ENCODE peak calls at places on chromosomes 5 and 9, in ten cellular contexts. C is A549, F is type B pancreatic cell, J is dorsolateral prefrontal cortex, B is DND-41, N is natural killer cell, T is BJ, L is stomach, H is AG10803, R is HFFc6. Y is an unnamed sample.

GRCh38 chr9:112010537-112010936 is 113.9 kb downstream of the UGCG start:
- DNase-seq in T (no peak), B (no peak), H (no peak), N (no peak), R (no peak), L (no peak), C (no peak), J (no peak), F (no peak), Y (no peak)

GRCh38 chr9:31674264-31674663 is 710.2 kb upstream of the ACO1 start:
- DNase-seq in T (no peak), B (no peak), R (no peak), N (no peak), L (no peak), C (no peak), J (no peak), F (no peak), H (no peak), Y (peak)

GRCh38 chr5:171207256-171207866 is 101.7 kb upstream of the TLX3 start:
- DNase-seq in C (peak), T (peak), R (peak), L (no peak), F (no peak), J (no peak), N (no peak), B (peak), H (peak), Y (peak)

GRCh38 chr9:113996531-113997001 is 81.5 kb downstream of the AMBP start:
- DNase-seq in R (no peak), H (no peak), N (no peak), T (no peak), L (peak), B (no peak), J (no peak), C (no peak), F (no peak), Y (no peak)

GRCh38 chr5:33612386-33612785 is 171.6 kb downstream of the TARS1 start:
- DNase-seq in L (no peak), T (peak), R (peak), N (no peak), J (no peak), B (no peak), H (peak), C (no peak), F (no peak), Y (peak)

GRCh38 chr5:61306531-61307195 is 25.4 kb upstream of the ZSWIM6 start:
- DNase-seq in H (peak), B (no peak), L (no peak), N (no peak), C (no peak), T (no peak), J (no peak), R (peak), F (no peak), Y (peak)

GRCh38 chr9:87071473-87071872 is 124.2 kb upstream of the GAS1 start:
- DNase-seq in B (no peak), R (no peak), H (peak), F (no peak), C (no peak), N (no peak), T (no peak), L (no peak), J (no peak), Y (no peak)

GRCh38 chr5:21680196-21680595 is 1172.9 kb downstream of the CDH12 start:
- DNase-seq in L (no peak), T (peak), C (no peak), R (no peak), J (no peak), N (no peak), F (no peak), B (no peak), H (peak), Y (peak)

GRCh38 chr5:119355636-119356383 is at the start of gene TNFAIP8:
- DNase-seq in H (peak), F (no peak), B (no peak), J (peak), L (peak), C (no peak), T (no peak), R (peak), N (peak), Y (peak)

GRCh38 chr9:71685394-71685793 is 82.9 kb downstream of the CEMIP2 start:
- DNase-seq in J (no peak), L (no peak), F (no peak), H (no peak), N (no peak), C (no peak), R (no peak), B (peak), T (no peak), Y (no peak)

GRCh38 chr5:17890501-17890900 is 256.2 kb downstream of the TAF11L14 start:
- DNase-seq in H (no peak), C (no peak), F (no peak), T (no peak), L (no peak), R (no peak), B (no peak), N (no peak), J (no peak), Y (no peak)

GRCh38 chr5:10913181-10913810 is 152.3 kb upstream of the DAP start:
- DNase-seq in H (no peak), B (no peak), L (no peak), R (no peak), T (no peak), C (no peak), J (no peak), N (no peak), F (no peak), Y (no peak)

GRCh38 chr9:22970434-22970975 is 523.9 kb downstream of the DMRTA1 start:
- DNase-seq in T (no peak), C (no peak), H (no peak), R (no peak), J (no peak), B (no peak), L (no peak), F (no peak), N (no peak), Y (no peak)

GRCh38 chr5:56588636-56589485 is 226.5 kb upstream of the MAP3K1 start:
- DNase-seq in N (peak), C (no peak), R (no peak), J (no peak), B (no peak), L (peak), F (no peak), H (no peak), T (no peak), Y (no peak)

GRCh38 chr5:178120661-178121357 is 7.5 kb downstream of the N4BP3 start:
- DNase-seq in L (peak), N (peak), H (peak), B (peak), C (peak), T (no peak), R (peak), J (peak), F (no peak), Y (peak)

GRCh38 chr5:166341708-166342329 is 1949.6 kb upstream of the WWC1 start:
- DNase-seq in R (no peak), B (no peak), C (no peak), F (no peak), T (no peak), L (no peak), J (no peak), N (no peak), H (no peak), Y (no peak)
- TF ChIP-seq CTCF in R (peak), B (peak), C (no peak), F (peak), T (peak), L (no peak), J (no peak), N (no peak), H (no peak), Y (no peak)

GRCh38 chr5:97986069-97986468 is 787.4 kb upstream of the RGMB start:
- DNase-seq in L (no peak), T (peak), N (no peak), C (no peak), F (no peak), R (peak), B (no peak), J (no peak), H (peak), Y (peak)

DNA sequence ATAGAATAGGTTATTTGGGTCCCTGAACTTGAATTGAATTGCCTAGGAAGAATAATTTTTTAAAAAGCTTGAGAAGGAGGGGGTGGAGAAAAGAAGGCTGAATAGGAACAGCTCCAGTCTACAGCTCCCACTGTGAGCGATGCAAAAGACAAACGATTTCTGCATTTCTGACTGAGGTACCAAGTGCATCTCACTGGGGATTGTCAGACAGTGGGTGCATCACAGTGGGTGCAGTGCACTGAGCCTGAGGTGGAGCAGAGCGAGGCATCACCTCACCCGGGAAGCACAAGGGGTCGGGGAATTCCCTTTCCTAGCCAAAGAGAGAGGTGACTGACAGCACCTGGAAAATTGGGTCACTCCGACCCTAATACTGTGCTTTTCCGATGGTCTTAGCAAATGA is 782.2 kb upstream of the RGMB start:
- DNase-seq in N (no peak), J (no peak), L (no peak), H (no peak), C (no peak), R (no peak), B (no peak), T (no peak), F (no peak), Y (no peak)
- TF ChIP-seq CTCF in N (no peak), J (no peak), L (no peak), H (no peak), C (no peak), R (no peak), B (no peak), T (no peak), F (no peak), Y (no peak)

GRCh38 chr5:112366987-112367386 is 52.1 kb downstream of the EPB41L4A start:
- DNase-seq in C (peak), J (no peak), T (no peak), N (no peak), B (no peak), H (no peak), F (no peak), R (no peak), L (no peak), Y (no peak)
- TF ChIP-seq CTCF in C (no peak), J (no peak), T (peak), N (no peak), B (peak), H (peak), F (peak), R (peak), L (no peak), Y (peak)

GRCh38 chr9:124308606-124309310 is 51.0 kb downstream of the NEK6 start:
- DNase-seq in J (no peak), C (no peak), F (no peak), T (no peak), R (no peak), N (no peak), B (no peak), L (no peak), H (no peak), Y (no peak)

GRCh38 chr9:124309665-124310064 is 51.9 kb downstream of the NEK6 start:
- DNase-seq in T (peak), N (no peak), L (no peak), J (no peak), B (no peak), F (no peak), H (peak), R (peak), C (peak), Y (peak)

GRCh38 chr9:124312290-124313265 is 54.8 kb downstream of the NEK6 start:
- DNase-seq in N (no peak), F (no peak), R (no peak), L (no peak), T (no peak), C (no peak), B (no peak), J (no peak), H (no peak), Y (no peak)

GRCh38 chr9:124313940-124314339 is 56.2 kb downstream of the NEK6 start:
- DNase-seq in J (no peak), H (no peak), L (no peak), N (no peak), F (no peak), B (no peak), R (no peak), C (no peak), T (no peak), Y (no peak)

DNA sequence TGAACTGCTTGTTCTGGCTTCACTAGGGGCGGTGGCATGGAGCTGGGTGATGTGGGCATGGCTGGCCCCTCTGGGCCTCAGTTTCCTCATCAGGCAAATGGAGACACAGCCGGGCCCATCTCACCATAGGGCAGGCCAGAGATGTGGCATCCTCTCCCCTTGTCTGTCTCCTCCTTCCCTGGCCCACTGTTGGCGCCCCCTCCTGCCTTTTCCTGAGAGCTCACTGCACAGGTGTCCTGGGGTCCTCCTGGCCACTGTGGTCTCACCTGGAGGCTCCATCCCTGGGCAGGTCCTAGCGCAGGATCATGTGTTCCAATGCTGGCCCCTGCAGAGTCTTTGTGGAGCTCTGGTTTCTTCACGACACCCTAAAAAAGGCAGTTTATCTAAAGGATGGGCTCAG is 53.5 kb downstream of the NEK6 start:
- DNase-seq in R (no peak), J (no peak), C (no peak), T (no peak), F (no peak), B (no peak), H (no peak), L (no peak), N (no peak), Y (no peak)
- TF ChIP-seq CTCF in R (peak), J (no peak), C (no peak), T (no peak), F (no peak), B (peak), H (no peak), L (no peak), N (no peak), Y (no peak)